ENCODE peak calls at places on chromosomes 12 and 14, in nine cellular contexts. W is SJSA1; M is NCI-H345; H is cardiac muscle cell; E is AG20443; Q is GM12892; Y is T-helper 2 cell; U is GM12891; S is stimulated activated CD8-positive, alpha-beta memory T cell treated with anti-CD3 and anti-CD28 coated beads, Interleukin-4, amount 100 ng/mL, for 1 hour. T is an unnamed sample.

GRCh38 chr12:50925342-50925651 is 27.0 kb upstream of the HIGD1C start:
- DNase-seq in W (no peak), M (no peak), H (no peak), E (no peak), Q (no peak), Y (no peak), U (no peak), S (no peak), T (no peak)

GRCh38 chr12:87779016-87779415 is 250.2 kb downstream of the C12orf50 start:
- DNase-seq in W (no peak), M (no peak), H (no peak), E (no peak), Q (no peak), Y (no peak), U (no peak), S (no peak), T (no peak)

GRCh38 chr12:4121506-4122020 is 152.0 kb upstream of the CCND2 start:
- DNase-seq in W (peak; percentile 22), M (no peak), H (no peak), E (no peak), Q (no peak), Y (no peak), U (no peak), S (no peak), T (no peak)

GRCh38 chr12:20950248-20950647 is 139.7 kb downstream of the SLCO1B3 start:
- DNase-seq in W (no peak), M (no peak), H (peak; percentile 52), E (peak; percentile 9), Q (no peak), Y (peak; percentile 20), U (no peak), S (no peak), T (no peak)

GRCh38 chr12:34372003-34372402 is 349.7 kb downstream of the ALG10 start:
- DNase-seq in W (no peak), M (no peak), H (no peak), E (no peak), Q (no peak), Y (no peak), U (no peak), S (no peak), T (no peak)

GRCh38 chr12:25924535-25925001 is 33.9 kb upstream of the RASSF8 start:
- DNase-seq in W (no peak), M (no peak), H (peak; percentile 29), E (no peak), Q (no peak), Y (no peak), U (no peak), S (no peak), T (no peak)

GRCh38 chr12:64840949-64841717 is 16.7 kb downstream of the TBC1D30 start:
- DNase-seq in W (no peak), M (no peak), H (no peak), E (no peak), Q (no peak), Y (no peak), U (no peak), S (no peak), T (no peak)

GRCh38 chr12:28388879-28389278 is 198.6 kb downstream of the CCDC91 start:
- DNase-seq in W (no peak), M (no peak), H (no peak), E (no peak), Q (no peak), Y (no peak), U (no peak), S (no peak), T (no peak)

GRCh38 chr12:27922591-27923139 is 49.9 kb downstream of the PTHLH start:
- DNase-seq in W (no peak), M (no peak), H (no peak), E (peak; percentile 68), Q (no peak), Y (no peak), U (no peak), S (no peak), T (no peak)

GRCh38 chr14:102819176-102819628 is 42.0 kb downstream of the TRAF3 start:
- DNase-seq in W (no peak), M (peak; percentile 66), H (no peak), E (no peak), Q (no peak), Y (peak; percentile 92), U (no peak), S (no peak), T (peak; percentile 34)

GRCh38 chr12:71195338-71195896 is 37.6 kb upstream of the TSPAN8 start:
- DNase-seq in W (no peak), M (peak; percentile 92), H (no peak), E (no peak), Q (no peak), Y (no peak), U (no peak), S (no peak), T (no peak)

GRCh38 chr14:100586520-100587247 is 533 bp downstream of the BEGAIN start:
- DNase-seq in W (no peak), M (peak; percentile 75), H (peak; percentile 15), E (no peak), Q (no peak), Y (no peak), U (no peak), S (no peak), T (no peak)

GRCh38 chr12:131132118-131132892 is 178.6 kb downstream of the ADGRD1 start:
- DNase-seq in W (peak; percentile 86), M (peak; percentile 18), H (peak; percentile 84), E (peak; percentile 81), Q (peak; percentile 82), Y (peak; percentile 59), U (peak; percentile 89), S (peak; percentile 52), T (peak; percentile 64)

GRCh38 chr12:110245278-110245868 is 35.7 kb upstream of the ATP2A2 start:
- DNase-seq in W (no peak), M (no peak), H (no peak), E (no peak), Q (peak; percentile 35), Y (peak; percentile 72), U (no peak), S (peak; percentile 10), T (peak; percentile 33)

GRCh38 chr12:88334271-88334670 is 192.2 kb downstream of the TMTC3 start:
- DNase-seq in W (peak; percentile 45), M (no peak), H (no peak), E (no peak), Q (no peak), Y (peak; percentile 31), U (no peak), S (no peak), T (no peak)

GRCh38 chr12:42143401-42144173 is 1.1 kb downstream of the GXYLT1 start:
- DNase-seq in W (no peak), M (no peak), H (peak; percentile 16), E (no peak), Q (no peak), Y (peak; percentile 37), U (no peak), S (no peak), T (no peak)

GRCh38 chr12:58067610-58068387 is 126.4 kb downstream of the ATP23 start:
- DNase-seq in W (no peak), M (no peak), H (no peak), E (no peak), Q (no peak), Y (no peak), U (no peak), S (no peak), T (no peak)

GRCh38 chr12:100234591-100235304 is 32.1 kb downstream of the DEPDC4 start:
- DNase-seq in W (no peak), M (peak; percentile 29), H (peak; percentile 46), E (peak; percentile 55), Q (no peak), Y (peak; percentile 21), U (no peak), S (no peak), T (peak; percentile 5)

GRCh38 chr12:88471641-88472040 is 108.6 kb downstream of the KITLG start:
- DNase-seq in W (no peak), M (no peak), H (no peak), E (peak; percentile 75), Q (no peak), Y (no peak), U (no peak), S (no peak), T (no peak)

GRCh38 chr12:92848740-92849139 is 80.4 kb downstream of the EEA1 start:
- DNase-seq in W (no peak), M (no peak), H (no peak), E (no peak), Q (no peak), Y (no peak), U (no peak), S (no peak), T (no peak)

GRCh38 chr14:65239143-65239672 is 136.9 kb upstream of the MAX start:
- DNase-seq in W (peak; percentile 51), M (no peak), H (peak; percentile 44), E (peak; percentile 74), Q (no peak), Y (no peak), U (no peak), S (no peak), T (no peak)

GRCh38 chr14:65222434-65222833 is 120.1 kb upstream of the MAX start:
- DNase-seq in W (no peak), M (peak; percentile 16), H (peak; percentile 58), E (peak; percentile 76), Q (peak; percentile 52), Y (peak; percentile 71), U (peak; percentile 29), S (peak; percentile 20), T (peak; percentile 37)

GRCh38 chr12:8779281-8779680 is 43.1 kb upstream of the A2ML1 start:
- DNase-seq in W (no peak), M (no peak), H (no peak), E (no peak), Q (no peak), Y (no peak), U (no peak), S (no peak), T (no peak)

GRCh38 chr14:69637503-69638030 is 26.2 kb downstream of the SUSD6 start:
- DNase-seq in W (no peak), M (no peak), H (peak; percentile 64), E (peak; percentile 27), Q (no peak), Y (no peak), U (no peak), S (no peak), T (no peak)

GRCh38 chr12:104351023-104351983 is 47.8 kb downstream of the EID3 start:
- DNase-seq in W (no peak), M (no peak), H (peak; percentile 18), E (no peak), Q (no peak), Y (no peak), U (no peak), S (no peak), T (no peak)

GRCh38 chr12:93825926-93826599 is 148.9 kb downstream of the CRADD start:
- DNase-seq in W (no peak), M (no peak), H (no peak), E (peak; percentile 58), Q (no peak), Y (no peak), U (no peak), S (no peak), T (no peak)

GRCh38 chr12:43551271-43551970 is 582 bp downstream of the ADAMTS20 start:
- DNase-seq in W (no peak), M (no peak), H (peak; percentile 26), E (peak; percentile 9), Q (no peak), Y (no peak), U (no peak), S (no peak), T (no peak)

GRCh38 chr12:26629864-26630263 is 203.1 kb downstream of the ITPR2 start:
- DNase-seq in W (no peak), M (no peak), H (no peak), E (no peak), Q (no peak), Y (no peak), U (no peak), S (no peak), T (no peak)

T was measured in CD8-positive, alpha-beta T cell.